ENCODE peak calls at places on chromosome 5, in seven cellular contexts. R is breast epithelium, I is GM23338, B is IMR-90, P is astrocyte of the spinal cord, Y is psoas muscle, S is A549. O is an unnamed sample.

GRCh38 chr5:989961-990530 is 18.6 kb upstream of the NKD2 start:
- DNase-seq in R (peak), I (peak), B (no peak), P (no peak), Y (peak), S (no peak), O (no peak)

GRCh38 chr5:162786234-162786633 is 651.2 kb upstream of the CCNG1 start:
- DNase-seq in R (no peak), I (no peak), B (no peak), P (no peak), Y (no peak), S (no peak), O (no peak)

GRCh38 chr5:181149355-181149754 is 2.0 kb downstream of the OR2V2 start:
- DNase-seq in R (no peak), I (no peak), B (no peak), P (no peak), Y (no peak), S (no peak), O (no peak)

GRCh38 chr5:142984525-142984924 is 214.3 kb downstream of the ARHGAP26 start:
- DNase-seq in R (no peak), I (no peak), B (no peak), P (no peak), Y (no peak), S (no peak), O (no peak)

GRCh38 chr5:72658767-72659540 is 151.7 kb upstream of the ZNF366 start:
- DNase-seq in R (no peak), I (no peak), B (peak), P (no peak), Y (no peak), S (no peak), O (no peak)

GRCh38 chr5:3216386-3216785 is 379.2 kb upstream of the IRX1 start:
- DNase-seq in R (no peak), I (no peak), B (no peak), P (no peak), Y (no peak), S (no peak), O (no peak)

GRCh38 chr5:170971-171800 is 20.1 kb upstream of the LRRC14B start:
- DNase-seq in R (no peak), I (no peak), B (no peak), P (no peak), Y (peak), S (no peak), O (no peak)

GRCh38 chr5:115869256-115869655 is 27.5 kb downstream of the AP3S1 start:
- DNase-seq in R (no peak), I (no peak), B (no peak), P (no peak), Y (no peak), S (no peak), O (no peak)

GRCh38 chr5:19927170-19927569 is 60.8 kb downstream of the CDH18 start:
- DNase-seq in R (no peak), I (no peak), B (no peak), P (no peak), Y (no peak), S (no peak), O (no peak)

GRCh38 chr5:52800394-52801213 is 12.9 kb downstream of the ITGA1 start:
- DNase-seq in R (peak), I (peak), B (peak), P (peak), Y (peak), S (peak), O (no peak)

GRCh38 chr5:164091836-164092235 is 586.4 kb downstream of the MAT2B start:
- DNase-seq in R (no peak), I (no peak), B (no peak), P (no peak), Y (no peak), S (no peak), O (no peak)

GRCh38 chr5:136082390-136083193 is 50.1 kb upstream of the SMAD5 start:
- DNase-seq in R (peak), I (peak), B (peak), P (peak), Y (peak), S (peak), O (peak)

GRCh38 chr5:9196403-9197224 is 349.3 kb downstream of the SEMA5A start:
- DNase-seq in R (no peak), I (no peak), B (peak), P (peak), Y (no peak), S (no peak), O (no peak)

GRCh38 chr5:171622010-171622409 is 163.6 kb upstream of the SMIM23 start:
- DNase-seq in R (peak), I (no peak), B (no peak), P (no peak), Y (no peak), S (no peak), O (no peak)
- H3K4me3 ChIP-seq in R (no peak), I (no peak), B (no peak), P (no peak), Y (no peak), S (no peak), O (no peak)

GRCh38 chr5:158384535-158385421 is 525.8 kb upstream of the CLINT1 start:
- DNase-seq in R (no peak), I (no peak), B (peak), P (peak), Y (peak), S (peak), O (peak)
- TF ChIP-seq CTCF in R (no peak), I (no peak), B (no peak), P (no peak), Y (no peak), S (no peak), O (no peak)

GRCh38 chr5:119316116-119316515 is 39.7 kb upstream of the TNFAIP8 start:
- DNase-seq in R (no peak), I (no peak), B (no peak), P (no peak), Y (no peak), S (no peak), O (no peak)
- H3K4me3 ChIP-seq in R (no peak), I (no peak), B (no peak), P (no peak), Y (no peak), S (no peak), O (no peak)

DNA sequence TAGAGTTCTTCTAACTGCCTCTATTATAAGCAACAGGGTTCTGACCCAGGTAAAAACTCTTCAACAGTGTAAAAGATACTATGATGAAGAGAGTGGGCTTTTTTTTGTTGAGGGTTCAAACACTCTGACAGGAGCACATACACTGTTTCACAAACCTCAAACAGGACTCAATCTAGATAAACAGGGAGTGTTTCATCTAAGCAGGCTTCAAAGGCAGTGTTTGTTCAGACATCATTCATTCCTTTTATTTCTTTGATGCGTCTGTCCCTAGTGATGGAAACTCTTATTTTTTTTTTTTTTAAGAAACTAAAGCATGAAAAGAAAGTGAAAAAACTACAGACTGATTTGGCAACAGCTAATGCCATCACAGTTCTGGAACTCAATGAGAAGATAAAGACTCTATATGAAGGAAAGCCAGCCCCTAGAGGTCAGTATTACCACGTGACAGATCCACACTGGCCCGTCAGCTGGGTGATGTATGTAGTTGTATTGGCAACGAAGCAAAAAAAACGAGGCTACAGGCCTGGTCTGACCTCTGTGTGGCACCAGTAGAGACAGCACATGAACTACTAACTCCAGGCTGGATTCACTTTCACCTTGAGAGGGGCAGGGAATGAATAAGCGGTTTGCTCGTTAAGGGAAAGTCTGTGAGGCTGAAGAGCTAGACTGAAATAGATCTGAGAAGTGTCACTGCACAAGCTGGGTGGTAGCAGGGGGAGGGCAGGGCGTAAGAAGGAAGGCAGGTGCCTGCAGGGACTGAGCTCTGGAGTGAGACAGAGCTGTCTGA is 172.2 kb downstream of the CCDC192 start:
- DNase-seq in R (no peak), I (peak), B (peak), P (peak), Y (peak), S (peak), O (peak)
- TF ChIP-seq CTCF in R (peak), I (peak), B (peak), P (peak), Y (peak), S (peak), O (peak)

GRCh38 chr5:40603378-40603777 is 76.3 kb upstream of the PTGER4 start:
- DNase-seq in R (no peak), I (no peak), B (peak), P (peak), Y (no peak), S (no peak), O (no peak)
- H3K4me3 ChIP-seq in R (no peak), I (no peak), B (no peak), P (no peak), Y (no peak), S (no peak), O (no peak)

O was measured in HFF-Myc.